ENCODE peak calls at places on chromosomes 4 and X, in four cellular contexts. Y is GM23248, X is GM23338, F is fibroblast of lung. G is an unnamed sample. For H3K27me3, the result is how much of the 10 kb centered on the place peaks cover.

GRCh38 chr4:99723555-99724450 is 66.2 kb upstream of the C4orf54 start:
- DNase-seq in F (peak), Y (peak), X (no peak), G (peak)

GRCh38 chr4:52017809-52018208 is 2.4 kb downstream of the LRRC66 start:
- DNase-seq in F (no peak), X (no peak), Y (no peak), G (no peak)

GRCh38 chrX:102985182-102985581 is 48.1 kb downstream of the RAB40AL start:
- DNase-seq in X (no peak), Y (no peak), F (no peak), G (no peak)

GRCh38 chrX:96729868-96730643 is 45.4 kb downstream of the DIAPH2 start:
- DNase-seq in Y (no peak), X (no peak), F (no peak), G (no peak)

GRCh38 chr4:74535471-74535870 is 90.5 kb downstream of the AREG start:
- DNase-seq in X (no peak), Y (no peak), F (no peak), G (no peak)

GRCh38 chr4:141335166-141335565 is 114.5 kb downstream of the ZNF330 start:
- DNase-seq in Y (no peak), F (no peak), X (no peak), G (no peak)

GRCh38 chrX:85922821-85923220 is 124.5 kb downstream of the CHM start:
- DNase-seq in X (no peak), Y (peak), F (peak), G (peak)

GRCh38 chr4:21327976-21328700 is 620.4 kb downstream of the KCNIP4 start:
- DNase-seq in X (no peak), Y (no peak), F (no peak), G (no peak)

GRCh38 chr4:189843392-189844009 is 97.2 kb upstream of the FRG1 start:
- DNase-seq in X (peak), F (no peak), Y (no peak), G (no peak)

GRCh38 chrX:78329486-78329885 is 2.1 kb upstream of the CYSLTR1 start:
- DNase-seq in X (no peak), F (no peak), Y (no peak), G (no peak)

GRCh38 chr4:126136922-126137781 is 822.4 kb downstream of the FAT4 start:
- DNase-seq in X (no peak), Y (no peak), F (no peak), G (no peak)

GRCh38 chr4:38310446-38311043 is 350.3 kb downstream of the PTTG2 start:
- DNase-seq in X (peak), Y (peak), F (peak), G (no peak)

GRCh38 chrX:108641589-108642272 is 94.6 kb downstream of the IRS4 start:
- DNase-seq in Y (no peak), F (no peak), X (no peak), G (no peak)

GRCh38 chr4:187294861-187295260 is 571.2 kb upstream of the FAT1 start:
- DNase-seq in Y (no peak), X (no peak), F (peak), G (no peak)

GRCh38 chr4:104113850-104114249 is 380.8 kb downstream of the CXXC4 start:
- DNase-seq in F (no peak), X (no peak), Y (no peak), G (no peak)

GRCh38 chrX:45479196-45479834 is 278.6 kb upstream of the DIPK2B start:
- DNase-seq in Y (peak), X (no peak), F (peak), G (no peak)

GRCh38 chr4:39893693-39894072 is 84.0 kb downstream of the PDS5A start:
- DNase-seq in X (no peak), Y (no peak), F (no peak), G (no peak)

GRCh38 chrX:32408389-32408788 is 803.0 kb downstream of the DMD start:
- DNase-seq in F (no peak), Y (no peak), X (peak), G (no peak)

GRCh38 chr4:70518716-70519115 is 347 bp downstream of the AMTN start:
- DNase-seq in X (no peak), F (peak), Y (no peak), G (no peak)

GRCh38 chr4:140098481-140099132 is 55.4 kb downstream of the MAML3 start:
- DNase-seq in F (peak), Y (peak), X (no peak), G (no peak)

GRCh38 chrX:15719324-15719968 is 18.6 kb upstream of the CA5B start:
- DNase-seq in X (no peak), Y (no peak), F (no peak), G (no peak)

GRCh38 chr4:11904117-11904535 is 475.4 kb upstream of the HS3ST1 start:
- DNase-seq in X (no peak), Y (no peak), F (peak), G (no peak)

GRCh38 chr4:20456416-20456815 is 204.7 kb downstream of the SLIT2 start:
- DNase-seq in X (peak), F (no peak), Y (peak), G (no peak)

DNA sequence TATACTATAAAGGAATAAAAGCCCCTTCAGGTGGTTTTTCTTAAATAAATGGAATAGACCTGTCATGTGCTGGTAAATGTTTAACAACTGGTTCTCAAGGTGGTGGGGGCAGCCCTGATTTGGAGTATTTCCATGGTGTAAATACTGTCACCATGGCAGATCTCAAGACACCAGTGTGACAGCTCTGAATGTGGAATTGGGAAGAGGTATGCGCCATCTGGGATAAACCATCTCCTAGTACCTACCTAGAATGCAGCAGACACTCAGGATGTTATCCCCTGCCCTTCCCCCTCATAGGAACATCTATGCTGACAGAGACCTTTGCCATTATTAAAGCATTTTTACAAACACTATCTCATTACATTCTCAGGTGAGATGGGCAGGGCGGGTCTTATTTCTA is 26.4 kb upstream of the TMSB4X start:
- DNase-seq in F (no peak), X (no peak), Y (no peak), G (no peak)
- H3K4me2 ChIP-seq in F (no peak), X (no peak), Y (no peak), G (no peak)

GRCh38 chrX:153164733-153165132 is 14.4 kb upstream of the MAGEA1 start:
- DNase-seq in X (no peak), F (no peak), Y (no peak), G (no peak)
- H3K27me3 ChIP-seq in X (under half), F (under half), Y (under half), G (under half)

DNA sequence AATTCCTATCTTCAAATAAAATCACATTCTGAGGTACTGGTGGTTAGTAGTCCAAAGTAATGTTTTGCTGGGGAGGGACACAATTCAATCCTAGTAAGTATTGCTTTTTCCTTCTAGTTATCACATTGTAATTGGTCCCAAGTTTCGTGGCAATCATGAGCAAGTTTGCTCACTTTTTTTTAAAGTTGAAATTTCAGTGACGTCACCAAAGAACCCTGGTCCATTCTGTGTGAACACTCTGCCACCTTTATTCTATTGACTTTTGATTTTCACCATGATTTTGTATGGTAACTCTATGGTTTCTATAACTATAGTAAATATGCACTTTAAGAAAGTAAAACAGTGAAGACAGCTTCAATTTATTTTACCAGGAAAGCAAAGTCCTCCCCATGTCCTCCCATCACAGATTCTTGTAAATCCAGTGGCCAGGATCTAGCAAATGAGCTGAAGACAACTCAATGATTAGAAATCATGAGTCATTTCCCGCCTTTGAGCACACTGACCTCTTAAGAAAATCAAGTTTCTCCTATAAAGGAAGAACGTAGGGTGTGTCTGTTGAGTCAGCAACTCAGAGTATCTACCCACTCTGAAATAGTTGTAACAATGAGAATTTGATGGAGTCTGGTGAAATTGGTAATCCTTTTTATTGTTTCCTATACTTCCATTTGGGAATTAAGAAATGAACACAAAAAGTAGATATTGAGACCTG is 1306.6 kb upstream of the PABPC4L start:
- DNase-seq in Y (peak), F (peak), X (no peak), G (peak)
- H3K4me2 ChIP-seq in Y (no peak), F (no peak), X (no peak), G (no peak)

GRCh38 chr4:76708986-76709385 is 189.0 kb downstream of the SOWAHB start:
- DNase-seq in Y (no peak), F (no peak), X (no peak), G (no peak)
- H3K27me3 ChIP-seq in Y (under half), F (under half), X (under half), G (under half)

DNA sequence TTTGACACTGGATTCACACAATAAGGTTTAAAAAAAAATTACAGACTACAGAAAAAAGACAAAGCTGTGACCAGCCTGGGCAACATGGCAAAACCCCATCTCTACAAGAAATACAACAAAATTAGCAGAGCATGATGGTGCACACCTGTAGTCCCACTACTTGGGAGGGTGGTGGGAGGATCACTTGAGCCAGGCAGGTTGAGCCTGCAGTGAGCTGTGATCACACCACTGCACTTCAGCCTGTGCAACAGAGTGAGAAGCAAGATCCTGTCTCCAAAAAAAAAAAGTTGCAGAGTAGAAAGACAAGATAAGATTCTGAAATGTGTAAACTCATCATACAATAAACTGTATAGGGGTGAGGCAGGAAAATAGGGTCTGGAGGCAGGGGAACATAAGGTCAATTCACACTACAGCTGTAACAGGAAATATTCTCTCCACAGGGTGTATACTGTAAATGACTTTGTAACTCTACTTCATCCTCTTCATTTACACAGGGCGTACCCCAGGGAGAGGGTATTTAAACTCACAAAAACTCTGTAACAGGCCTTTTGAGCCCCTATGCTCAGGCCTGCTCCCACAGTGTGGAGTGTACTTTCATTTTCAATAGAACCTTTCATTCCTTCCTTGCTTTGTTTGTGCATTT is 112.6 kb upstream of the MAPK10 start:
- DNase-seq in Y (no peak), X (peak), F (no peak), G (no peak)
- H3K4me2 ChIP-seq in Y (no peak), X (peak), F (peak), G (no peak)

DNA sequence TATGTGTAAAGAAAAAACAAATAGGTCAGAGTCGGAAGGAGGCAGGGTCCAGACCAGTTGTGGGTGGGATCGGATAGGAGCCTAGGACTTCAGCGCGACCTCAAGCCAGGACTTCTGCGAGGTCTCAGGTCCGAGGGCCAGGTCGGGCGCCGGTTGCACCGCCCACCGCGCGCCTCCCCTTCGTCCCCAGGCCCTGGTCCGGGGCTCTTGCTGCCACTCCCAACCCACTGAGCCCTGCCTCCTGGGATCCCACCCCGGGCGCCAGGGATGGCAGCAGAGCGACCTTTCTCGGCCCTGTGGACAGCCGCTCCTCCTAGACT is 12.3 kb downstream of the PITX2 start:
- DNase-seq in X (peak), Y (no peak), F (no peak), G (no peak)
- H3K27me3 ChIP-seq in X (half or more), Y (under half), F (half or more), G (half or more)

DNA sequence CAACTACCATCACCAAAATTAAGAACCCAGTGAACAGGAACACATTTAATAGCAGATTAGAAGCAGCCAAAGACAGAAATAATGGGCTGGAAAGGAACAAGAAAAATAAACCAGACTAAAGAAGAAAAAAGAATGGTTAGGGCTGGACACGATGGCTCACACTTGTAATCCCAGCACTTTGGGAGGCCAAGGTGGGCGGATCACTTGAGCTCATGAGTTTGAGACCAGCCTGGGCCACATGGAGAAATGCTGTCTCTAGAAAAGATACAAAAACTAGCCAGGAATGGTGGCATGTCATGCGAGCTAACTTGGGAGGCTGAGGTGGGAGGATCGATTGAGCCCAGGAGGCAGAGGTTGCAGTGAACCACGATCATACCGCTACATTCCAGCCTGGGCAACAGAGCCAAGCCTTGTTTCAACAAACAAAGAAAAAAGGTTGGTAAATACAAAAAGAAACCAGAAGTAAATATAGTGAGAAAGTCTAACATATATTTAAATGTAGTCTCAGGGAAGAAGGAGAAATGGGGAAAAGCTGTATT is 102.0 kb downstream of the AFAP1 start:
- DNase-seq in F (no peak), Y (no peak), X (no peak), G (no peak)
- H3K4me2 ChIP-seq in F (no peak), Y (no peak), X (no peak), G (no peak)

DNA sequence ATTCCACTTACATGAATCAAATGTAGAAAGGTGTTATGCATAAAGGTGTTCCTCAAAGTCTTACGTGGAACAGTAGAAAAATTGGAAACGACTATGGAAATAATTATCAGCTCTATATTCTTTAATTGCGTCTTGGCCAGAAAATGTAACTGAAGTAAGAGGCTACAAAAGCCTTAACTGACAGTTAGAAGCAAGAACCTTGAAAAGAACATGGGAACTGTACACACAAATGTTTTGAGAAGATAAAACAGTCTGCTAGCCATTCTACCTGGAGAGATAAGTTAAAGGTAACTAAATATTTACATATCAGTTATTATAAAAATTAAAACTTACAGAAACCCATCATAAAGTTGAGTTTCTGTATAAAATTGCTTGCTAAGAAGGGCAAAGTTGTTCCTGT is 172.0 kb upstream of the FTHL17 start:
- DNase-seq in Y (no peak), F (no peak), X (no peak), G (no peak)
- H3K27me3 ChIP-seq in Y (under half), F (under half), X (under half), G (under half)